ENCODE peak calls at places on chromosomes 13 and 19, in five cellular contexts. One of them, this sample, is unnamed.

GRCh38 chr19:32022946-32023832 is 322.2 kb upstream of the ZNF507 start:
- DNase-seq in GM12878: no peak
- DNase-seq in HCT116: no peak
- DNase-seq in K562: no peak
- DNase-seq in HepG2: peak
- DNase-seq in this sample: no peak

GRCh38 chr19:55346725-55347441 is 7.2 kb downstream of the KMT5C start:
- DNase-seq in HepG2: no peak
- DNase-seq in HCT116: no peak
- DNase-seq in GM12878: no peak
- DNase-seq in K562: no peak
- DNase-seq in this sample: no peak

GRCh38 chr13:78909276-78909675 is 250.3 kb upstream of the OBI1 start:
- DNase-seq in GM12878: no peak
- DNase-seq in HCT116: no peak
- DNase-seq in HepG2: no peak
- DNase-seq in K562: no peak
- DNase-seq in this sample: no peak

GRCh38 chr19:2083174-2083854 is 12.8 kb downstream of the MOB3A start:
- DNase-seq in K562: no peak
- DNase-seq in HCT116: no peak
- DNase-seq in GM12878: no peak
- DNase-seq in HepG2: no peak
- DNase-seq in this sample: no peak

GRCh38 chr19:2476451-2477140 is 669 bp downstream of the GADD45B start:
- DNase-seq in K562: peak
- DNase-seq in HCT116: no peak
- DNase-seq in HepG2: no peak
- DNase-seq in GM12878: no peak
- DNase-seq in this sample: peak

GRCh38 chr19:18399008-18399407 is 1.6 kb upstream of the LRRC25 start:
- DNase-seq in K562: no peak
- DNase-seq in HepG2: no peak
- DNase-seq in HCT116: no peak
- DNase-seq in GM12878: no peak
- DNase-seq in this sample: no peak

GRCh38 chr13:91745962-91746361 is 347.5 kb downstream of the GPC5 start:
- DNase-seq in HCT116: no peak
- DNase-seq in GM12878: no peak
- DNase-seq in HepG2: no peak
- DNase-seq in K562: no peak
- DNase-seq in this sample: no peak

GRCh38 chr13:75437582-75438318 is 44.2 kb downstream of the TBC1D4 start:
- DNase-seq in HepG2: no peak
- DNase-seq in GM12878: no peak
- DNase-seq in K562: no peak
- DNase-seq in HCT116: no peak
- DNase-seq in this sample: no peak

GRCh38 chr13:31901985-31902384 is 129.6 kb upstream of the FRY start:
- DNase-seq in K562: no peak
- DNase-seq in HepG2: no peak
- DNase-seq in GM12878: no peak
- DNase-seq in HCT116: no peak
- DNase-seq in this sample: no peak

GRCh38 chr13:25733696-25734435 is 317.9 kb downstream of the SHISA2 start:
- DNase-seq in HCT116: no peak
- DNase-seq in HepG2: no peak
- DNase-seq in GM12878: no peak
- DNase-seq in K562: no peak
- DNase-seq in this sample: no peak

GRCh38 chr19:35318679-35319448 is 10.1 kb upstream of the CD22 start:
- DNase-seq in HCT116: peak
- DNase-seq in K562: peak
- DNase-seq in HepG2: peak
- DNase-seq in GM12878: no peak
- DNase-seq in this sample: no peak

GRCh38 chr19:11422163-11423068 is 3.3 kb upstream of the RGL3 start:
- DNase-seq in GM12878: peak
- DNase-seq in K562: peak
- DNase-seq in HepG2: no peak
- DNase-seq in HCT116: no peak
- DNase-seq in this sample: peak

GRCh38 chr19:39582442-39582841 is 19.9 kb upstream of the LGALS13 start:
- DNase-seq in HepG2: no peak
- DNase-seq in HCT116: no peak
- DNase-seq in GM12878: no peak
- DNase-seq in K562: no peak
- DNase-seq in this sample: no peak

GRCh38 chr19:33286899-33287298 is 15.4 kb downstream of the CEBPA start:
- DNase-seq in HepG2: no peak
- DNase-seq in HCT116: no peak
- DNase-seq in GM12878: no peak
- DNase-seq in K562: no peak
- DNase-seq in this sample: no peak

GRCh38 chr13:27966641-27967202 is 2.4 kb downstream of the CDX2 start:
- DNase-seq in GM12878: no peak
- DNase-seq in K562: no peak
- DNase-seq in HCT116: no peak
- DNase-seq in HepG2: no peak
- DNase-seq in this sample: peak

GRCh38 chr13:113044431-113045114 is 61.0 kb upstream of the F7 start:
- DNase-seq in HCT116: no peak
- DNase-seq in K562: no peak
- DNase-seq in GM12878: no peak
- DNase-seq in HepG2: no peak
- DNase-seq in this sample: no peak

GRCh38 chr19:54191671-54192453 is 754 bp downstream of the TSEN34 start:
- DNase-seq in K562: no peak
- DNase-seq in HepG2: no peak
- DNase-seq in GM12878: no peak
- DNase-seq in HCT116: no peak
- DNase-seq in this sample: no peak

GRCh38 chr13:98482476-98483444 is 94.1 kb downstream of the STK24 start:
- DNase-seq in HepG2: no peak
- DNase-seq in GM12878: no peak
- DNase-seq in K562: no peak
- DNase-seq in HCT116: no peak
- DNase-seq in this sample: no peak

GRCh38 chr19:14155371-14155770 is 19.0 kb upstream of the ASF1B start:
- DNase-seq in HepG2: no peak
- DNase-seq in HCT116: no peak
- DNase-seq in K562: no peak
- DNase-seq in GM12878: no peak
- DNase-seq in this sample: no peak

GRCh38 chr13:113791226-113791625 is 32.2 kb downstream of the TMEM255B start:
- DNase-seq in HepG2: no peak
- DNase-seq in K562: no peak
- DNase-seq in HCT116: no peak
- DNase-seq in GM12878: no peak
- DNase-seq in this sample: no peak

GRCh38 chr19:11421607-11422098 is 2.5 kb upstream of the RGL3 start:
- DNase-seq in HCT116: no peak
- DNase-seq in HepG2: no peak
- DNase-seq in GM12878: no peak
- DNase-seq in K562: peak
- DNase-seq in this sample: peak

GRCh38 chr13:113086031-113086750 is 19.4 kb upstream of the F7 start:
- DNase-seq in HepG2: no peak
- DNase-seq in K562: peak
- DNase-seq in HCT116: no peak
- DNase-seq in GM12878: no peak
- DNase-seq in this sample: no peak

GRCh38 chr13:102913924-102914628 is 68.2 kb downstream of the ERCC5 start:
- DNase-seq in K562: no peak
- DNase-seq in GM12878: no peak
- DNase-seq in HCT116: no peak
- DNase-seq in HepG2: no peak
- DNase-seq in this sample: no peak
- TF ChIP-seq SRF in K562: no peak
- TF ChIP-seq SRF in GM12878: no peak
- TF ChIP-seq SRF in HCT116: no peak
- TF ChIP-seq SRF in HepG2: no peak
- TF ChIP-seq SRF in this sample: no peak

DNA sequence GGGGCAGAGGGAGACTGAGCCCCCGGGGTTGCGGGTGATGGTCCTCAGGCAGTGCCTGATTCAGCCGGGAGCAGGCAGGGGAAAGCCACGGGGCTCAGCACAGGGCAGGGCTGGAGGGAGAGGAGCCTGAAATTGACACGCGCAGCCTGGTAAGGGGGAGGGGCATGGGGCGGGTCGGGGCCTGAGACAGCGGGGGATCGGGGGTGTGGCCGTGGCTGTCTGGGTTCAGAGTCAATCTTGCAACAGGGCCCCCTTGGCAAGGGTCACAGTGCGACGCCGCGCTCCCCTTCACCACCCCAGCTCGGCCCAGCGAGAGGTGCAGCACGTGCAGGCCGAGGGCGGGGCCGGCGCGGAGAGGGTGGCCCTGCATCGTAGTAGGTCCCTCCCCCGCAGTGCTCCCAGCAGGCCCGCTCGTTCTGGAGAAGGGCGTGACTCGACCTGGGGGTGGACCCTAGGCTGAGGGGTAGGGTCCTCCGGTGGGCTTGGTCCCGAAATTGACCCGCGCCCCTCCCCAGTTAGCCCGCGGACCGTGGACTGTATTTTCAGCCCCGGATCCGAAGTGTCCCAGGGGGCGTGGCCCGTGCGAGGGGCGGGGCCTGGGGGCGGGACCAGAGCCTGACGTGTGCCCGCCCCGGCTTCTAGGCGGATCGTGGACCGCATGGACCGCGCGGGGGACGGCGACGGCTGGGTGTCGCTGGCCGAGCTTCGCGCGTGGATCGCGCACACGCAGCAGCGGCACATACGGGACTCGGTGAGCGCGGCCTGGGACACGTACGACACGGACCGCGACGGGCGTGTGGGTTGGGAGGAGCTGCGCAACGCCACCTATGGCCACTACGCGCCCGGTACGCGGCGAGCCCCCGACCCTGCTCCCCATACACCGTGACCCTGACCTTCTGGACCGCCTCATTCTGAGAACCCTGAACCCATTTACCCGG is 6.0 kb downstream of the RCN3 start:
- DNase-seq in HepG2: no peak
- DNase-seq in HCT116: no peak
- DNase-seq in GM12878: peak
- DNase-seq in K562: peak
- DNase-seq in this sample: peak
- TF ChIP-seq RAD21 in HepG2: no peak
- TF ChIP-seq RAD21 in HCT116: no peak
- TF ChIP-seq RAD21 in GM12878: no peak
- TF ChIP-seq RAD21 in K562: no peak
- TF ChIP-seq RAD21 in this sample: no peak

GRCh38 chr19:30788105-30788765 is 416.1 kb downstream of the ZNF536 start:
- DNase-seq in GM12878: no peak
- DNase-seq in HCT116: no peak
- DNase-seq in HepG2: no peak
- DNase-seq in K562: no peak
- DNase-seq in this sample: peak

GRCh38 chr19:30783936-30784335 is 411.8 kb downstream of the ZNF536 start:
- DNase-seq in GM12878: no peak
- DNase-seq in HepG2: no peak
- DNase-seq in HCT116: no peak
- DNase-seq in K562: no peak
- DNase-seq in this sample: no peak

GRCh38 chr19:30784850-30785459 is 412.8 kb downstream of the ZNF536 start:
- DNase-seq in HepG2: peak
- DNase-seq in K562: peak
- DNase-seq in GM12878: no peak
- DNase-seq in HCT116: no peak
- DNase-seq in this sample: peak

GRCh38 chr19:30783212-30783611 is 411.0 kb downstream of the ZNF536 start:
- DNase-seq in HCT116: no peak
- DNase-seq in HepG2: no peak
- DNase-seq in GM12878: no peak
- DNase-seq in K562: no peak
- DNase-seq in this sample: no peak

GRCh38 chr19:30785728-30786127 is 413.5 kb downstream of the ZNF536 start:
- DNase-seq in GM12878: no peak
- DNase-seq in HCT116: no peak
- DNase-seq in HepG2: no peak
- DNase-seq in K562: no peak
- DNase-seq in this sample: no peak
- TF ChIP-seq SRF in GM12878: no peak
- TF ChIP-seq SRF in HCT116: no peak
- TF ChIP-seq SRF in HepG2: no peak
- TF ChIP-seq SRF in K562: no peak
- TF ChIP-seq SRF in this sample: no peak

GRCh38 chr13:59261928-59262488 is 901.7 kb downstream of the DIAPH3 start:
- DNase-seq in GM12878: no peak
- DNase-seq in K562: no peak
- DNase-seq in HCT116: no peak
- DNase-seq in HepG2: peak
- DNase-seq in this sample: peak

GRCh38 chr13:59263531-59263930 is 900.2 kb downstream of the DIAPH3 start:
- DNase-seq in GM12878: no peak
- DNase-seq in HCT116: no peak
- DNase-seq in HepG2: no peak
- DNase-seq in K562: no peak
- DNase-seq in this sample: no peak

DNA sequence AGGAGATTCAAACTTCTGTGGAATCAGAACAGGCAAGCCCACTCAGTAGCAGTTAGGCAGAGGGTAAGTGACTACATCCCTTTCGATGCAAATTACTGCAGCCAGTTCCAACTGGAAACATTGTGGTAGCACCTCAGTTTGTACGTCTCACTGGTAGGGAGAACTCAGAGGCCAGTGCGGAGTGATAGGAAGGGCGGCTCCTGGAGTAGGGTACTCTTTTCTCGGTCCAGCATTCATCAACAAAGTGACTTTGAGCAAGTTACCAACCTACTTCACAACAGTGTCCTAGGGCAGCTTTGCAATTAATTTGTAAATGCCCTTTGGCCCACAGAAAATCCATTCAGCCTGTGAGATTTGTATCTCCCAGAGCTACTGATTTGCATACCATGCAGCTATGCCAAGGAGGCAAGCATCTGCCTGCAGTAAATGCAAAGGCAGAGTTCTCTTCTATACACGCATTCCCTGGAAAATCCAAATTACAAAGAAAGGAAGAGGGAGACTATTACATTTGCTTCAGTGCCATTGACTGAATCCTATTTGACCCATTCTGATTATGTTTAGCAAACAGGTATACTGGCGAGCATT is 904.2 kb downstream of the DIAPH3 start:
- DNase-seq in GM12878: no peak
- DNase-seq in HepG2: no peak
- DNase-seq in K562: no peak
- DNase-seq in HCT116: no peak
- DNase-seq in this sample: no peak
- TF ChIP-seq RAD21 in GM12878: no peak
- TF ChIP-seq RAD21 in HepG2: no peak
- TF ChIP-seq RAD21 in K562: no peak
- TF ChIP-seq RAD21 in HCT116: no peak
- TF ChIP-seq RAD21 in this sample: no peak

This sample was measured in H1.